ENCODE peak calls at places on chromosomes 12 and 14, in eight cellular contexts. R is AG20443, N is mesenchymal stem cell, G is NCI-H1092 treated with DMSO at 0.1 percent for 48 hours, Z is NCI-H2081, L is posterior cingulate gyrus, Y is pulmonary artery endothelial cell, E is HT1080. A is an unnamed sample.

GRCh38 chr12:3458041-3458440 is 33.0 kb upstream of the PRMT8 start:
- DNase-seq in R (no peak), N (no peak), G (no peak), Z (no peak), L (no peak), Y (no peak), E (peak), A (no peak)

GRCh38 chr12:57134949-57135348 is 6.7 kb downstream of the LRP1 start:
- DNase-seq in R (no peak), N (peak), G (no peak), Z (no peak), L (no peak), Y (no peak), E (no peak), A (no peak)

GRCh38 chr12:121536058-121536928 is 44.5 kb downstream of the KDM2B start:
- DNase-seq in R (peak), N (peak), G (peak), Z (peak), L (peak), Y (no peak), E (no peak), A (peak)

GRCh38 chr12:6074979-6075585 is 49.4 kb downstream of the VWF start:
- DNase-seq in R (peak), N (no peak), G (no peak), Z (no peak), L (no peak), Y (no peak), E (no peak), A (peak)

GRCh38 chr12:112974904-112975303 is 3.4 kb upstream of the OAS2 start:
- DNase-seq in R (no peak), N (no peak), G (no peak), Z (no peak), L (no peak), Y (no peak), E (no peak), A (no peak)

GRCh38 chr12:5789469-5789968 is 155.5 kb downstream of the ANO2 start:
- DNase-seq in R (no peak), N (peak), G (no peak), Z (no peak), L (no peak), Y (no peak), E (peak), A (peak)

GRCh38 chr12:122421263-122421814 is 1.1 kb downstream of the CLIP1 start:
- DNase-seq in R (peak), N (peak), G (peak), Z (no peak), L (peak), Y (no peak), E (peak), A (peak)

GRCh38 chr14:22492601-22493000 is 96.4 kb downstream of the DAD1 start:
- DNase-seq in R (no peak), N (no peak), G (no peak), Z (no peak), L (no peak), Y (no peak), E (no peak), A (no peak)

GRCh38 chr12:58285551-58285950 is 344.2 kb downstream of the ATP23 start:
- DNase-seq in R (no peak), N (no peak), G (no peak), Z (no peak), L (no peak), Y (no peak), E (no peak), A (no peak)

GRCh38 chr12:81558031-81558430 is 201.1 kb downstream of the PPFIA2 start:
- DNase-seq in R (no peak), N (peak), G (no peak), Z (no peak), L (no peak), Y (no peak), E (peak), A (no peak)

GRCh38 chr12:3207858-3208257 is 130.7 kb downstream of the TSPAN9 start:
- DNase-seq in R (no peak), N (no peak), G (no peak), Z (no peak), L (no peak), Y (no peak), E (no peak), A (peak)

GRCh38 chr12:115232455-115233156 is 548.6 kb upstream of the TBX3 start:
- DNase-seq in R (peak), N (peak), G (no peak), Z (no peak), L (no peak), Y (no peak), E (peak), A (no peak)

GRCh38 chr14:26334288-26334687 is 263.5 kb downstream of the NOVA1 start:
- DNase-seq in R (no peak), N (no peak), G (no peak), Z (no peak), L (no peak), Y (no peak), E (no peak), A (no peak)

GRCh38 chr12:65962921-65963883 is 138.9 kb downstream of the HMGA2 start:
- DNase-seq in R (no peak), N (no peak), G (no peak), Z (no peak), L (no peak), Y (no peak), E (no peak), A (peak)

GRCh38 chr12:132427999-132428871 is 61.7 kb upstream of the FBRSL1 start:
- DNase-seq in R (no peak), N (no peak), G (peak), Z (no peak), L (no peak), Y (no peak), E (no peak), A (peak)

GRCh38 chr14:92224348-92224954 is 98.5 kb upstream of the SLC24A4 start:
- DNase-seq in R (no peak), N (no peak), G (no peak), Z (no peak), L (no peak), Y (no peak), E (peak), A (no peak)

GRCh38 chr12:12032771-12033588 is 37.8 kb upstream of the BCL2L14 start:
- DNase-seq in R (peak), N (peak), G (peak), Z (peak), L (peak), Y (peak), E (peak), A (peak)

GRCh38 chr12:130990034-130990433 is 36.3 kb downstream of the ADGRD1 start:
- DNase-seq in R (peak), N (no peak), G (no peak), Z (no peak), L (no peak), Y (no peak), E (no peak), A (no peak)

GRCh38 chr12:104700324-104700723 is 243.6 kb downstream of the CHST11 start:
- DNase-seq in R (no peak), N (no peak), G (no peak), Z (no peak), L (no peak), Y (no peak), E (no peak), A (no peak)

GRCh38 chr12:30692470-30692869 is 3.2 kb downstream of the IPO8 start:
- DNase-seq in R (peak), N (peak), G (no peak), Z (no peak), L (no peak), Y (no peak), E (no peak), A (no peak)

GRCh38 chr12:72277415-72277814 is 5.2 kb downstream of the TRHDE start:
- DNase-seq in R (no peak), N (peak), G (no peak), Z (no peak), L (no peak), Y (no peak), E (peak), A (no peak)

GRCh38 chr12:27272375-27273028 is 28.4 kb downstream of the STK38L start:
- DNase-seq in R (no peak), N (no peak), G (peak), Z (no peak), L (no peak), Y (no peak), E (no peak), A (no peak)

GRCh38 chr12:27428466-27428865 is 18.1 kb upstream of the SMCO2 start:
- DNase-seq in R (no peak), N (no peak), G (no peak), Z (no peak), L (no peak), Y (no peak), E (no peak), A (no peak)

GRCh38 chr12:107504503-107504885 is 181.1 kb upstream of the PWP1 start:
- DNase-seq in R (no peak), N (no peak), G (no peak), Z (no peak), L (no peak), Y (no peak), E (no peak), A (no peak)

GRCh38 chr12:118884226-118884625 is 97.1 kb upstream of the SRRM4 start:
- DNase-seq in R (no peak), N (no peak), G (no peak), Z (no peak), L (no peak), Y (no peak), E (peak), A (no peak)

GRCh38 chr12:102483466-102483865 is 3.1 kb upstream of the IGF1 start:
- DNase-seq in R (no peak), N (no peak), G (no peak), Z (no peak), L (no peak), Y (no peak), E (no peak), A (peak)

GRCh38 chr12:56359851-56360767 is at the start of gene STAT2:
- DNase-seq in R (peak), N (peak), G (peak), Z (peak), L (peak), Y (peak), E (peak), A (peak)

GRCh38 chr12:100974747-100975146 is 180.2 kb downstream of the ANO4 start:
- DNase-seq in R (no peak), N (no peak), G (no peak), Z (no peak), L (no peak), Y (no peak), E (no peak), A (no peak)

GRCh38 chr12:12505544-12506501 is 56.8 kb downstream of the DUSP16 start:
- DNase-seq in R (peak), N (peak), G (no peak), Z (no peak), L (no peak), Y (no peak), E (no peak), A (no peak)

GRCh38 chr14:77151245-77151644 is 9.7 kb upstream of the ZDHHC22 start:
- DNase-seq in R (peak), N (peak), G (peak), Z (peak), L (peak), Y (no peak), E (no peak), A (peak)

GRCh38 chr14:61476737-61477410 is 155.5 kb downstream of the PRKCH start:
- DNase-seq in R (peak), N (peak), G (no peak), Z (no peak), L (no peak), Y (peak), E (peak), A (no peak)

GRCh38 chr12:131140697-131141096 is 187.0 kb downstream of the ADGRD1 start:
- DNase-seq in R (no peak), N (no peak), G (no peak), Z (no peak), L (no peak), Y (no peak), E (no peak), A (no peak)

A was measured in RPMI8226.